ENCODE peak calls at places on chromosome 2, in six cellular contexts. T is stimulated activated effector memory CD8-positive, alpha-beta T cell treated with anti-CD3 and anti-CD28 coated beads, Interleukin-12 subunit alpha, Interleukin-12 subunit beta, amount 100 ng/mL, for 72 hours; E is pancreas; F is CD8-positive, alpha-beta memory T cell; L is stimulated activated CD4-positive, alpha-beta T cell treated with anti-CD3 and anti-CD28 coated beads, Interleukin-4, amount 100 ng/mL, for 1 hour; I is LoVo. N is an unnamed sample.
A peak's percentile ranks its signal among the peaks of the same experiment; 100 is the strongest.

GRCh38 chr2:128422571-128422970 is 103.9 kb upstream of the HS6ST1 start:
- DNase-seq in E (no peak), I (no peak), F (no peak), T (no peak), L (no peak), N (no peak)

GRCh38 chr2:217993817-217994459 is 8.9 kb downstream of the TNS1 start:
- DNase-seq in L (peak; percentile 64), E (peak; percentile 93), F (peak; percentile 37), I (peak; percentile 23), T (peak; percentile 75), N (peak; percentile 77)

GRCh38 chr2:173589604-173590277 is 235.1 kb downstream of the CDCA7 start:
- DNase-seq in F (no peak), E (no peak), I (no peak), L (no peak), T (no peak), N (no peak)

GRCh38 chr2:45554764-45555163 is 56.3 kb downstream of the SRBD1 start:
- DNase-seq in I (no peak), F (no peak), E (no peak), T (no peak), L (no peak), N (no peak)

GRCh38 chr2:86003967-86004366 is 101.7 kb downstream of the POLR1A start:
- DNase-seq in T (no peak), F (no peak), E (no peak), I (no peak), L (no peak), N (no peak)

GRCh38 chr2:160581448-160581847 is 87.8 kb upstream of the RBMS1 start:
- DNase-seq in E (no peak), L (no peak), T (no peak), F (no peak), I (no peak), N (no peak)

GRCh38 chr2:29064746-29065478 is 9.4 kb downstream of the PCARE start:
- DNase-seq in F (no peak), I (no peak), E (no peak), L (no peak), T (no peak), N (no peak)

GRCh38 chr2:74524005-74524404 is 2.0 kb downstream of the DQX1 start:
- DNase-seq in I (no peak), F (no peak), T (no peak), L (no peak), E (peak; percentile 40), N (no peak)

GRCh38 chr2:120703330-120703994 is 32.2 kb upstream of the GLI2 start:
- DNase-seq in I (peak; percentile 39), L (no peak), E (no peak), F (no peak), T (no peak), N (peak; percentile 70)

GRCh38 chr2:152740743-152741328 is 22.4 kb downstream of the ARL6IP6 start:
- DNase-seq in T (no peak), F (no peak), L (no peak), I (peak; percentile 66), E (no peak), N (peak; percentile 62)

GRCh38 chr2:188076149-188077056 is 215.3 kb upstream of the GULP1 start:
- DNase-seq in T (no peak), F (no peak), E (no peak), L (no peak), I (no peak), N (no peak)